ENCODE peak calls at places on chromosome 10, in five cellular contexts. H is right cardiac atrium; K is psoas muscle; P is CD8-positive, alpha-beta memory T cell; E is lower lobe of right lung. Z is an unnamed sample.
A peak's percentile ranks its signal among the peaks of the same experiment; 100 is the strongest.

GRCh38 chr10:79416578-79417255 is 28.7 kb downstream of the ZCCHC24 start:
- DNase-seq in K (peak; percentile 20), E (peak; percentile 24), H (no peak), P (no peak), Z (peak; percentile 32)

GRCh38 chr10:104254493-104255243 is at the start of gene GSTO1:
- DNase-seq in E (peak; percentile 92), H (peak; percentile 94), K (peak; percentile 89), P (peak; percentile 47), Z (peak; percentile 92)

GRCh38 chr10:103643381-103643780 is 149.9 kb downstream of the NEURL1 start:
- DNase-seq in P (no peak), K (no peak), E (no peak), H (no peak), Z (no peak)

GRCh38 chr10:28468707-28469483 is 64.0 kb upstream of the WAC start:
- DNase-seq in H (no peak), E (no peak), K (no peak), P (no peak), Z (peak; percentile 51)

GRCh38 chr10:93573051-93573909 is 6.8 kb downstream of the FFAR4 start:
- DNase-seq in K (no peak), P (no peak), H (peak; percentile 59), E (peak; percentile 64), Z (peak; percentile 80)

GRCh38 chr10:100021322-100021721 is 11.6 kb upstream of the DNMBP start:
- DNase-seq in H (no peak), P (no peak), E (no peak), K (no peak), Z (no peak)

GRCh38 chr10:6650580-6650979 is 70.5 kb upstream of the PRKCQ start:
- DNase-seq in E (no peak), H (no peak), P (no peak), K (no peak), Z (no peak)

GRCh38 chr10:130891066-130891465 is 420.5 kb downstream of the TCERG1L start:
- DNase-seq in H (no peak), E (no peak), K (no peak), P (no peak), Z (no peak)

GRCh38 chr10:101141622-101142532 is 10.8 kb downstream of the TLX1 start:
- DNase-seq in P (peak; percentile 67), H (peak; percentile 92), K (peak; percentile 89), E (peak; percentile 86), Z (peak; percentile 94)

GRCh38 chr10:132399117-132400035 is 2.4 kb downstream of the PWWP2B start:
- DNase-seq in H (peak; percentile 43), K (peak; percentile 75), E (peak; percentile 50), P (no peak), Z (peak; percentile 50)

GRCh38 chr10:75660833-75661232 is 229.4 kb downstream of the LRMDA start:
- DNase-seq in H (peak; percentile 61), P (no peak), K (no peak), E (no peak), Z (peak; percentile 77)

GRCh38 chr10:8520382-8520781 is 465.9 kb downstream of the GATA3 start:
- DNase-seq in K (no peak), H (no peak), E (no peak), P (no peak), Z (no peak)

GRCh38 chr10:18738835-18739234 is 79.6 kb downstream of the ARL5B start:
- DNase-seq in H (no peak), P (no peak), E (no peak), K (no peak), Z (no peak)

GRCh38 chr10:86792768-86793167 is 36.3 kb downstream of the BMPR1A start:
- DNase-seq in P (no peak), K (no peak), E (no peak), H (no peak), Z (no peak)

GRCh38 chr10:72274730-72275350 is 1.1 kb downstream of the DDIT4 start:
- DNase-seq in K (peak; percentile 93), H (peak; percentile 93), P (peak; percentile 48), E (peak; percentile 83), Z (peak; percentile 81)

GRCh38 chr10:26781797-26782196 is 79.0 kb downstream of the ABI1 start:
- DNase-seq in P (no peak), H (no peak), E (no peak), K (no peak), Z (no peak)

GRCh38 chr10:58662314-58662713 is 149.6 kb downstream of the BICC1 start:
- DNase-seq in H (no peak), E (no peak), P (no peak), K (no peak), Z (no peak)

GRCh38 chr10:42973870-42974692 is 102.8 kb upstream of the RET start:
- DNase-seq in E (peak; percentile 37), P (no peak), K (peak; percentile 51), H (no peak), Z (no peak)

GRCh38 chr10:132229834-132230556 is 43.2 kb downstream of the DPYSL4 start:
- DNase-seq in H (peak; percentile 75), K (no peak), P (no peak), E (peak; percentile 67), Z (peak; percentile 74)

GRCh38 chr10:17452060-17452894 is 2.1 kb downstream of the ST8SIA6 start:
- DNase-seq in K (no peak), H (no peak), P (no peak), E (no peak), Z (no peak)

GRCh38 chr10:47379901-47380300 is 4.2 kb downstream of the ZNF488 start:
- DNase-seq in P (no peak), H (no peak), E (no peak), K (peak; percentile 4), Z (no peak)

GRCh38 chr10:35412900-35413491 is 76.7 kb downstream of the CCNY start:
- DNase-seq in E (no peak), P (no peak), H (no peak), K (no peak), Z (no peak)

GRCh38 chr10:35413985-35414861 is 77.9 kb downstream of the CCNY start:
- DNase-seq in E (no peak), P (no peak), H (no peak), K (no peak), Z (no peak)

GRCh38 chr10:35416628-35417625 is 80.6 kb downstream of the CCNY start:
- DNase-seq in E (no peak), P (no peak), H (no peak), K (no peak), Z (no peak)

GRCh38 chr10:35412336-35412735 is 76.0 kb downstream of the CCNY start:
- DNase-seq in E (no peak), P (no peak), K (no peak), H (no peak), Z (no peak)

DNA sequence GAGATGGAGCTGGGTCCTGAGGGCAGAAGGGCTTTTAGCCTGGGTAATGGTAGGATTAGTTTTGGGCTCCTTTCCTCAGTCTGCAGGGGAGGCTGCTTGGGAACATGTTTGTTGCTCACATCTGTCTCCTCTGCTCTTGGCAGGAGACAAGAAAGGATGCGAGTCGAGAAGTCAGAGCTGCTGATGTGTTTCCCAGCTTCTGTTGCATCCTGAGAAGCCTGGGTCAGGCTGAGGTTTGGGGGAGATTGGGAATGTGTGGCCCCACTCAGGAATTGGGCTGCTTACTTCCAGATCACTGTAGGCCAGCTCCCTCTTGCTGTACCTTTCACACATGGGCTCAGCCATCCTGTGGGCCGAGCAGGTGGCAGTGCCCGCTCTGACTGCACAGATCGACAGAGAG is 79.2 kb downstream of the CCNY start:
- DNase-seq in P (no peak), H (no peak), E (no peak), K (no peak), Z (no peak)
- H3K4me1 ChIP-seq in P (peaks cover 55% of the 10 kb centered on the region), H (peaks cover 36% of the 10 kb centered on the region), E (peaks cover 48% of the 10 kb centered on the region), K (peaks cover 64% of the 10 kb centered on the region), Z (no peaks in the 10 kb centered on the region)

GRCh38 chr10:48448796-48449195 is 142.3 kb downstream of the MAPK8 start:
- DNase-seq in K (peak; percentile 25), E (no peak), P (no peak), H (peak; percentile 34), Z (no peak)
- H3K4me3 ChIP-seq in K (no peak overlapping the region), E (no peak overlapping the region), P (no peak overlapping the region), H (no peak overlapping the region), Z (no peak overlapping the region)

GRCh38 chr10:35642793-35643114 is 658 bp upstream of the FZD8 start:
- DNase-seq in K (no peak), H (peak; percentile 59), E (no peak), P (no peak), Z (no peak)

GRCh38 chr10:35643976-35644799 is 2.1 kb upstream of the FZD8 start:
- DNase-seq in H (peak; percentile 71), K (no peak), E (no peak), P (no peak), Z (peak; percentile 70)

GRCh38 chr10:35642023-35642792 is at the start of gene FZD8:
- DNase-seq in E (peak; percentile 93), H (peak; percentile 98), K (peak; percentile 95), P (peak; percentile 28), Z (peak; percentile 95)

GRCh38 chr10:35641430-35642015 is 573 bp downstream of the FZD8 start:
- DNase-seq in K (no peak), H (no peak), E (no peak), P (no peak), Z (no peak)

DNA sequence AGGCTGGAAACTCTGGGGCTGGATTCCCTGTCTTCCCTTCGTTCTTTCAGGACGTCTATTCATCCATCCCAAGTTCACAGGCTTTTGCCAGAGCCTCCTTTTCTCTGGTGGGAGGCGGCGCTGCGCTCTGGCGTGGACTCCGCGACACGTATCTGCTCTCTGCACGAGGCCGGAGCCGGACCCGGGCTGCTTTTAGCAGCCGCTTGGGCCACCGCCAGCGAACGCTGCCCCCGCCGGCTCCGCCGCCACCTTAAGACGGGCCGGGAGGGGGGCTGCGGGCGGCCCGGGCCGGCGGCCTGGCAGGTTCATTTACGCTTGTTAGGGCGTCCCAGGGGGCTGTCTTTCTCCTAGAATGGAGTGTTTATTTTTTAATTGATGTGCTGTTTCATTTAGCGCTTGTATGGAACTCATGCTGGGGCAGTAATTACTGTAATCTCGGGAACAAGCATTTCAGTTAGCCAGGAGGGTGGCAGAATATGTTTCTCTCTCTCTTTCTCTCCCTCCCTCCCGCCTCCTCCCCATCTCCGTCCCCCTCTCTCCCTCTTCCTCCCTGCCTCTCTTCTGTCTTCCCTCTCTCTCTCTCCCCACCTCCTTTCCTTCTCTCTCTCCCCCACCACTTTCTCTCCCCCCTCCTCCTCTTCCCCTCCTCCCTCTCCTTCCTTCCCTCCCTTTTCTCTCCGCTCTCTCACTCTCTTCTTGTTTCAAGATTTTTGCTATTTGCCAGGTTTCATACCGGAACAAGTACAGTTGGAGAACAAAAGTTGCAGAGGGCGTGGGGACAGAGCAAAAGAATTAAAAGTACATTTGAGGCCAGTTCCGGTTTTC is 1.3 kb upstream of the FZD8 start:
- DNase-seq in K (peak; percentile 84), P (no peak), H (peak; percentile 97), E (peak; percentile 83), Z (peak; percentile 89)
- H3K27ac ChIP-seq in K (peak overlapping the region; percentile 92), P (no peak overlapping the region), H (peak overlapping the region; percentile 68), E (peak overlapping the region; percentile 47), Z (peak overlapping the region; percentile 2)

DNA sequence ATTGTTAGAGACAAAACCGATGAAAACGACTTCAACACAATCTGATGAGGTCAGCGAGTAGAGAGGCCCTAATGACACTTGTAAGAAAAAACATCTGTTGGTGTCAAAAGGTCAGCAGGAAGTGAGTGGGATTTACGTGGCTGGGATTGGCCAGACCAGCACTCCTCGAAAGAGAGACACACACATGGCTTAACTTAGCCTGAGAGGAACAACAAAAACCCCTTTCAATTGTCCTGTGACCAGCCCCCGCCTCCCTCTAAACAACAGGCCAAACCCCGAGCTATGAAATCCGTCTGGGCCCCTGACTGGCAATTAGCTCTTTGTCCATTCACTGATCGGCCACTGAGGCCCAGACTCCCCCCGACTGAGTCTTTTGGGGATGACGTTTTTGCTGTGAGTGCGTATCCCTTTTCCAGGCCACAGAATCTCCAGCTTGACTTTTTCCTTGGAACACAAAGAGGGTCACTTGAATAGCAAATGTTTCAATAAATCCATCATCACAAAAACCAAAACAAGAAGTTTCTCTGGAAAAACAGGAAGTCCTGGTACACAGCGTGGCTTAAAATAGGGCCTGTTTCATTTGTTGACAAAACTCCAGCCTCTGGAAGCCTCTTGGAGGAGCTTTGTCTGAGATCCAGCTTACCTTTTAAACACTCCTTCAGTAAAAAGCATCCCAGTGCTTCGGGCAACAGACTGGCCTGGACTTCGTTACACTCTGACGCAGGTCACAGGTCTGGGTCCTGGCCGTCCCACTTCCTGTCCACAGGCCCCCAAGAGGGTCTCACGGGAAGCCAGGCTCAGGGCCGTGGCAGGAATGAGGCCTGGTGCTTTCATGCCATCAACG is 103.0 kb downstream of the CTBP2 start:
- DNase-seq in K (peak; percentile 76), E (no peak), P (no peak), H (peak; percentile 84), Z (peak; percentile 81)
- H3K4me1 ChIP-seq in K (peaks cover 87% of the 10 kb centered on the region), E (peaks cover 81% of the 10 kb centered on the region), P (no peaks in the 10 kb centered on the region), H (peaks cover 45% of the 10 kb centered on the region), Z (peaks cover 6% of the 10 kb centered on the region)

Z was measured in aorta.